ENCODE peak calls at places on chromosomes 6 and 20, in seven cellular contexts. Y is adrenal gland, D is HCT116, B is GM12864, V is pancreas, T is foreskin fibroblast, O is fibroblast of the aortic adventitia. G is an unnamed sample.

GRCh38 chr20:57723816-57724215 is 14.0 kb upstream of the PMEPA1 start:
- DNase-seq in O (no peak), Y (no peak), V (no peak), D (no peak), T (no peak), B (no peak), G (no peak)

GRCh38 chr20:584375-585301 is 25.5 kb downstream of the TCF15 start:
- DNase-seq in D (peak), O (no peak), Y (no peak), V (no peak), B (no peak), T (no peak), G (no peak)

GRCh38 chr20:41172296-41173140 is 35.2 kb downstream of the PLCG1 start:
- DNase-seq in O (no peak), B (no peak), Y (peak), V (no peak), D (no peak), T (peak), G (no peak)

GRCh38 chr6:117194978-117195377 is 70.4 kb upstream of the VGLL2 start:
- DNase-seq in T (no peak), B (no peak), Y (no peak), V (no peak), O (no peak), D (no peak), G (no peak)

GRCh38 chr6:166307082-166307980 is 861 bp downstream of the PRR18 start:
- DNase-seq in B (no peak), O (no peak), Y (no peak), T (no peak), V (no peak), D (no peak), G (no peak)

GRCh38 chr20:9591080-9591479 is 76.7 kb downstream of the LAMP5 start:
- DNase-seq in D (no peak), B (no peak), O (no peak), Y (no peak), T (no peak), V (no peak), G (no peak)

GRCh38 chr6:121733216-121733615 is 297.8 kb downstream of the GJA1 start:
- DNase-seq in O (peak), B (no peak), D (no peak), V (no peak), T (no peak), Y (no peak), G (no peak)

GRCh38 chr6:163398796-163399195 is 15.7 kb upstream of the QKI start:
- DNase-seq in B (no peak), V (peak), D (no peak), O (no peak), T (no peak), Y (peak), G (no peak)

GRCh38 chr20:7497985-7498384 is 442.3 kb downstream of the HAO1 start:
- DNase-seq in D (no peak), T (peak), V (no peak), B (no peak), Y (no peak), O (peak), G (peak)

GRCh38 chr20:30502670-30503069 is 754.8 kb upstream of the DEFB115 start:
- DNase-seq in D (no peak), T (no peak), Y (no peak), B (no peak), V (no peak), O (no peak), G (no peak)

GRCh38 chr6:51640016-51640415 is 447.4 kb downstream of the PKHD1 start:
- DNase-seq in B (no peak), Y (no peak), T (no peak), O (no peak), D (no peak), V (no peak), G (no peak)

GRCh38 chr6:129331450-129332138 is 378.4 kb downstream of the ARHGAP18 start:
- DNase-seq in B (no peak), D (no peak), O (peak), V (no peak), T (peak), Y (no peak), G (no peak)

GRCh38 chr6:11536795-11537194 is 754 bp upstream of the TMEM170B start:
- DNase-seq in V (peak), Y (peak), B (no peak), D (no peak), T (no peak), O (no peak), G (no peak)

GRCh38 chr6:12328701-12329100 is 38.5 kb downstream of the EDN1 start:
- DNase-seq in B (no peak), D (no peak), O (no peak), T (no peak), V (no peak), Y (no peak), G (no peak)

GRCh38 chr6:12150812-12151432 is 138.8 kb downstream of the HIVEP1 start:
- DNase-seq in Y (peak), V (no peak), D (peak), B (peak), T (peak), O (no peak), G (no peak)

GRCh38 chr20:18989736-18990474 is 176.3 kb downstream of the SCP2D1 start:
- DNase-seq in D (no peak), B (no peak), T (no peak), V (no peak), O (no peak), Y (no peak), G (no peak)

GRCh38 chr20:60950547-60950946 is 301.5 kb upstream of the CDH4 start:
- DNase-seq in B (no peak), D (no peak), O (no peak), V (no peak), Y (no peak), T (no peak), G (no peak)

GRCh38 chr20:20677186-20677585 is 35.3 kb downstream of the RALGAPA2 start:
- DNase-seq in D (no peak), O (peak), Y (no peak), B (no peak), T (no peak), V (no peak), G (peak)

GRCh38 chr20:6104493-6105188 is 18.2 kb downstream of the FERMT1 start:
- DNase-seq in B (no peak), D (no peak), T (peak), O (peak), V (no peak), Y (peak), G (no peak)

GRCh38 chr6:102197211-102197610 is 803.7 kb downstream of the GRIK2 start:
- DNase-seq in B (no peak), V (no peak), Y (no peak), O (no peak), T (no peak), D (no peak), G (no peak)

GRCh38 chr6:116115781-116116180 is 10.2 kb downstream of the COL10A1 start:
- DNase-seq in Y (no peak), T (peak), D (no peak), B (no peak), O (peak), V (no peak), G (no peak)

GRCh38 chr6:166998256-166999144 is 697 bp upstream of the CEP43 start:
- DNase-seq in T (no peak), O (no peak), B (no peak), V (peak), D (no peak), Y (peak), G (no peak)

GRCh38 chr6:170147832-170148708 is 142.8 kb downstream of the DLL1 start:
- DNase-seq in B (no peak), T (no peak), Y (peak), O (no peak), D (no peak), V (no peak), G (no peak)

GRCh38 chr6:6543181-6543879 is 45.2 kb upstream of the LY86 start:
- DNase-seq in V (no peak), Y (peak), T (no peak), O (no peak), B (no peak), D (no peak), G (no peak)

GRCh38 chr6:44203955-44204354 is 12.8 kb upstream of the MYMX start:
- DNase-seq in B (no peak), V (no peak), Y (no peak), O (no peak), D (no peak), T (no peak), G (no peak)

GRCh38 chr6:4790158-4790899 is 14.1 kb downstream of the CDYL start:
- DNase-seq in D (no peak), V (no peak), O (no peak), B (no peak), Y (no peak), T (no peak), G (no peak)
- TF ChIP-seq CTCF in D (peak), V (no peak), O (no peak), B (peak), Y (no peak), T (no peak), G (no peak)

DNA sequence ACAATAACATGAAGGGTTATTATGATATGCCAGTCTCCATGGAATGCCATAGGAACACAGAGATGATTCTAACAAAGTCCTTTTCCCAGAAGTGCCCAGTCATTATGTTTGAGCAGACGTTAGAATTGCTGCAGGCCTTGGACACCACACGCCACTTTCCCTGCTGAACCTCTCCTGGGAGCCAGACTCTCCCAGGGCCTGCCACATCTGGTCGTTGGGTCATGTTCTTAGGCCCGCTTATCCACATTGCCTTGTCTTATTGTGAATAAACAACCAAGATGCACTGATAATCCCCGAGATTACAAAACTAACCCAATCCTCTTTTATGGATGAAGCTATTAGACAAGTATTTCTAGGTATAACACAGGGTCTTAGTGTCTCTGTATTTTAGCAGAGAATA is 276.5 kb upstream of the CITED2 start:
- DNase-seq in O (no peak), V (no peak), Y (no peak), D (no peak), T (no peak), B (no peak), G (no peak)
- TF ChIP-seq CTCF in O (no peak), V (no peak), Y (no peak), D (no peak), T (no peak), B (no peak), G (no peak)

GRCh38 chr6:90434096-90434495 is 137.5 kb upstream of the BACH2 start:
- DNase-seq in Y (no peak), O (no peak), B (no peak), T (no peak), D (no peak), V (no peak), G (no peak)
- TF ChIP-seq CTCF in Y (no peak), O (no peak), B (no peak), T (no peak), D (peak), V (no peak), G (peak)

DNA sequence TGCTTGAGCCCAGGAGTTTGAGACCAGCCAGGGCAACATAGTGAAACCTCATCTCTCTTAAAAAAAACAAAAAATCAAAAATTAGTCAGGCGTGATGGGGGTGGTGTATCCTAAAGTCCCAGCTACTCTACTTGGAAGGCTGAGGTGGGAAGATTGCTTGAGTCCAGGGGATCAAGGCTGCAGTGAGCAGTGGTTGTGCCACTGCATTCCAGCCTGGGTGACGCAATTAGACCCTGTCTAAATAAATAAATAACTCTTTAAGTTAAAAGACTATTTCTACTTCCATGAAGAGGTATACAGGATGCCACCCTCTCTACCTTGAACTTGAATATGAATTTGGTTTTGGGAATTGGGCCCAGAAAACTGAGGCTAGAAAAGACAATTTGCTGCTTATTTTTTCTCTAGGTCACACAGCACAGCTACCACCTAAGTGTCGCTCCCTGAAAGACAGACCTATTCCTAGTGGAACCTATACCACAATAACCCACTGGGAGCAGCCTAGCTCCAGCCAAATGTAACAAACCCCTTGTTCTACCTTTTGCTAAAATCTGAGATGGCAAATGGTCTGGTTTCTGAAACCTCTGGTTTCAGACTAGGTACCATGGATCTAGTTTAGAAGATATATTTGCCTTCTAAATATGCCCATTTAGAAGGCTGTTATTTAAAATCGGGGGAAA is 35.2 kb downstream of the HMGCLL1 start:
- DNase-seq in V (no peak), D (no peak), B (no peak), T (no peak), Y (no peak), O (no peak), G (no peak)
- TF ChIP-seq CTCF in V (no peak), D (peak), B (no peak), T (no peak), Y (no peak), O (peak), G (no peak)

GRCh38 chr6:26330835-26331808 is 33.9 kb upstream of the BTN3A2 start:
- DNase-seq in D (no peak), B (peak), T (peak), V (no peak), Y (no peak), O (peak), G (no peak)

GRCh38 chr6:26331809-26332226 is 33.2 kb upstream of the BTN3A2 start:
- DNase-seq in B (no peak), O (no peak), Y (no peak), T (peak), V (no peak), D (no peak), G (no peak)

GRCh38 chr6:26332843-26333242 is 32.2 kb upstream of the BTN3A2 start:
- DNase-seq in O (no peak), B (no peak), T (no peak), V (no peak), Y (no peak), D (no peak), G (no peak)

GRCh38 chr6:26333458-26334297 is 31.3 kb upstream of the BTN3A2 start:
- DNase-seq in D (no peak), Y (no peak), V (no peak), O (no peak), B (no peak), T (no peak), G (no peak)

DNA sequence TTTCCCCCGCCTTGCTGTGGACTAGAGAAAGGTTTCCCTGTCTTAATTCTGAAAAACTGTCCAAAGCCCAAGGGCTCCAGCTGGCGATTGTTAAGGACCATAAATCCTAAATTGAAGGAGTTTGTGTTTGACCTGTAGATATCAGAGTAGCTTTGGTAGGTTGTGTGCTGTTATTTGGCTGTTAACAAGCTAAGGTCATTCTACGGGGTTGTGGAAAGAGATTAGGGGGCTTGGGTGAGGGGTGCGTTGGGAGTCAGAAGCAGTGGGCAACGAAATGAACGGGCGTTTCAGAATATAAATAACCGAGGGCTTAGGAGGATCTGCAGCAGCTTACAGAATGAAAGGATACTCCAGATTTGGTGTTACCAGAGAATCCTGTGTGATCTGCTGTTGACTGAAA is 32.6 kb upstream of the BTN3A2 start:
- DNase-seq in V (no peak), D (no peak), O (no peak), Y (no peak), T (peak), B (no peak), G (no peak)
- TF ChIP-seq CTCF in V (no peak), D (no peak), O (no peak), Y (no peak), T (no peak), B (no peak), G (no peak)

GRCh38 chr20:32325706-32326506 is 32.2 kb upstream of the ASXL1 start:
- DNase-seq in Y (no peak), D (peak), T (peak), B (no peak), O (peak), V (no peak), G (no peak)
- TF ChIP-seq CTCF in Y (no peak), D (no peak), T (no peak), B (no peak), O (no peak), V (no peak), G (no peak)

DNA sequence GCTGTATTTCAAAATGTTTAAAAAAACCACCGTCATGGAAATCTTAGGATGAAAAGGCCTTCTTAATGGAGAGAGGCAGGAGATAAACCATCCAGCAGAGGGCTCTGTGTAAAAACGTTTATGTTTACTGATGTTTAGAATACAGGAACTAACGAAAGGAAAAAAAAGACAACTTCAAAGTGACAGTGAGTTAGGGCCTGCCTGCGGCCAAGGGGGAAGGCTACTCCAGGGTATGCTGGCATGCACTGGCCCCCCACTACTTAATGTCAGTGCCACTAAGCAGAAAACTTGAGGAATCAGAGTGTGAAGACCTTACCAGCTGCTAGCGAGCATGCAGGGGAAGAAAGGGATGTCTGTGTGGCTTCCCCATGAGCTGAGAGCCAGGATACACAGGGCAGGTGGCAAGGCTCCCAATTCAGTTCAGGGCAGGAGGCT is 47.7 kb downstream of the AKAP7 start:
- DNase-seq in O (peak), T (peak), Y (peak), V (no peak), D (no peak), B (no peak), G (no peak)
- TF ChIP-seq CTCF in O (peak), T (peak), Y (peak), V (peak), D (peak), B (peak), G (peak)

GRCh38 chr6:33950891-33951889 is 147.4 kb upstream of the MLN start:
- DNase-seq in D (no peak), V (no peak), O (no peak), T (no peak), Y (no peak), B (no peak), G (no peak)
- TF ChIP-seq CTCF in D (no peak), V (no peak), O (no peak), T (no peak), Y (no peak), B (no peak), G (no peak)

GRCh38 chr20:35741892-35742740 is at the start of gene RBM39:
- DNase-seq in O (peak), V (peak), Y (peak), D (peak), B (peak), T (peak), G (peak)

GRCh38 chr20:35737865-35738333 is 4.2 kb downstream of the RBM39 start:
- DNase-seq in V (no peak), B (no peak), Y (no peak), D (no peak), T (no peak), O (no peak), G (no peak)

GRCh38 chr20:35738410-35739179 is 3.5 kb downstream of the RBM39 start:
- DNase-seq in V (no peak), D (no peak), T (no peak), B (no peak), O (no peak), Y (no peak), G (no peak)

GRCh38 chr20:35742741-35743523 is 872 bp upstream of the RBM39 start:
- DNase-seq in Y (no peak), T (no peak), B (peak), V (no peak), D (no peak), O (no peak), G (no peak)

DNA sequence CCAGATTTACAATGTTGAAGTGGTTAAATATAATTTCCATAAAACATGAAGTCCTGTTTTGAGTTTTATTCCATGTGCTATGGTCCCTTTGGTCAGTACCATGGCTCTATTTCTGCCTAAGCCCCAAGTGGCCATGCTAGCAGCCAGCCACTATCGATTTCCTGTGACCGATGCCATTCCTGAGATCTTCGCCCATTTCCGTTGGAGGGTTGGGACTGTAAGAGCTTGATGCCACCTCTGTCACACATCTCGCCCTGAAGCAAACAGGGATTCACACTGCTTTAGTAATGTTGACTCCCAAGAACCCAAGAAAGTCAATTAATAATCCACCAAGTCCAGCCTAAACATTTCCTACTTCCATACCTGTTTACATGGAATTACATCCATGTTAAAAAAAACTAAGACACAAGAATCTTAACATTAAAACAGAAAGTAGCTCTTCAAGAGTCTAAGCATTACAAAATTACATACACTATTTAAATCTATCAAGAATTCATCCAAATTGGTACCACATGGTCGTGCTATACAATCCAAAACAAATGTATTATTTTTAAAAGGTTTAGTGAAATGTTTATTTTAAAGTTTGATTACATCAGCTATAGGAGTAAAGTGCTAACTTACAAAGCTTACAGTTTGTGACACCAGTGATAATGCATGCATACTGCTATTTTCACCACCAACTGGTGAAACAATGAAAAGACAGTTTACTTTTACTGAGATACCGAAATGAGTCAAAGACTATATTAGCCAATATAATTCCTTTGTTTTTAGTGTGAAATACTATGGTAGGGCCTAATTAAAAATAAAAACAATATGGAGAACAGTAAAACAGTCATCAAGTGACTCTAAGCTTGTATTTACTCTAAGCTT is 2.5 kb downstream of the RBM39 start:
- DNase-seq in O (peak), B (no peak), T (peak), D (no peak), V (no peak), Y (peak), G (no peak)
- TF ChIP-seq CTCF in O (peak), B (peak), T (no peak), D (peak), V (no peak), Y (peak), G (peak)

GRCh38 chr6:16238057-16238657 is at the start of gene GMPR:
- DNase-seq in T (peak), O (peak), D (peak), B (peak), V (peak), Y (peak), G (no peak)

GRCh38 chr6:16239798-16240123 is 1.4 kb downstream of the GMPR start:
- DNase-seq in O (no peak), B (no peak), Y (peak), V (no peak), D (peak), T (no peak), G (no peak)

GRCh38 chr6:16240618-16241320 is 2.4 kb downstream of the GMPR start:
- DNase-seq in O (no peak), D (no peak), V (no peak), Y (no peak), T (no peak), B (no peak), G (no peak)

GRCh38 chr6:16238658-16239089 is 287 bp downstream of the GMPR start:
- DNase-seq in O (no peak), T (no peak), B (no peak), Y (no peak), V (no peak), D (no peak), G (no peak)

GRCh38 chr6:16239090-16239797 is 857 bp downstream of the GMPR start:
- DNase-seq in B (no peak), Y (peak), T (peak), V (peak), O (peak), D (no peak), G (no peak)
- TF ChIP-seq CTCF in B (peak), Y (peak), T (peak), V (peak), O (peak), D (peak), G (no peak)